ENCODE peak calls at places on chromosomes 11 and 22, in seven cellular contexts. One of them, this sample, is unnamed.

GRCh38 chr11:57778318-57779037 is 16.9 kb downstream of the CTNND1 start:
- DNase-seq in colonic mucosa: peak; percentile 93
- DNase-seq in kidney: peak; percentile 97
- DNase-seq in neural progenitor cell: peak; percentile 87
- DNase-seq in mammary epithelial cell: peak; percentile 86
- DNase-seq in SK-N-SH: peak; percentile 83
- DNase-seq in IMR-90: peak; percentile 98
- DNase-seq in this sample: peak; percentile 100

GRCh38 chr11:100631316-100631715 is 55.8 kb upstream of the ARHGAP42 start:
- DNase-seq in kidney: no peak
- DNase-seq in neural progenitor cell: no peak
- DNase-seq in SK-N-SH: no peak
- DNase-seq in mammary epithelial cell: no peak
- DNase-seq in IMR-90: no peak
- DNase-seq in colonic mucosa: no peak
- DNase-seq in this sample: no peak

GRCh38 chr11:119758291-119758690 is 29.3 kb upstream of the NECTIN1 start:
- DNase-seq in colonic mucosa: no peak
- DNase-seq in neural progenitor cell: no peak
- DNase-seq in IMR-90: peak; percentile 49
- DNase-seq in SK-N-SH: no peak
- DNase-seq in kidney: no peak
- DNase-seq in mammary epithelial cell: no peak
- DNase-seq in this sample: no peak

GRCh38 chr11:18419040-18419439 is 6.9 kb downstream of the LDHC start:
- DNase-seq in colonic mucosa: no peak
- DNase-seq in neural progenitor cell: no peak
- DNase-seq in kidney: no peak
- DNase-seq in IMR-90: no peak
- DNase-seq in mammary epithelial cell: no peak
- DNase-seq in SK-N-SH: no peak
- DNase-seq in this sample: no peak

GRCh38 chr11:65459552-65459951 is 37.0 kb downstream of the NEAT1 start:
- DNase-seq in mammary epithelial cell: no peak
- DNase-seq in SK-N-SH: no peak
- DNase-seq in kidney: peak; percentile 46
- DNase-seq in IMR-90: no peak
- DNase-seq in colonic mucosa: no peak
- DNase-seq in neural progenitor cell: peak; percentile 35
- DNase-seq in this sample: no peak

GRCh38 chr22:43643362-43643761 is 168.7 kb downstream of the EFCAB6 start:
- DNase-seq in mammary epithelial cell: no peak
- DNase-seq in kidney: no peak
- DNase-seq in neural progenitor cell: no peak
- DNase-seq in colonic mucosa: no peak
- DNase-seq in SK-N-SH: no peak
- DNase-seq in IMR-90: no peak
- DNase-seq in this sample: no peak

GRCh38 chr11:57255618-57256017 is 18.6 kb upstream of the APLNR start:
- DNase-seq in mammary epithelial cell: peak; percentile 71
- DNase-seq in neural progenitor cell: no peak
- DNase-seq in kidney: no peak
- DNase-seq in IMR-90: peak; percentile 76
- DNase-seq in colonic mucosa: no peak
- DNase-seq in SK-N-SH: no peak
- DNase-seq in this sample: no peak

GRCh38 chr11:66318576-66318970 is 1.7 kb upstream of the CD248 start:
- DNase-seq in IMR-90: no peak
- DNase-seq in SK-N-SH: no peak
- DNase-seq in neural progenitor cell: no peak
- DNase-seq in kidney: no peak
- DNase-seq in mammary epithelial cell: no peak
- DNase-seq in colonic mucosa: no peak
- DNase-seq in this sample: no peak

GRCh38 chr11:8832571-8833260 is 78.3 kb upstream of the AKIP1 start:
- DNase-seq in neural progenitor cell: no peak
- DNase-seq in SK-N-SH: peak; percentile 68
- DNase-seq in mammary epithelial cell: peak; percentile 90
- DNase-seq in kidney: peak; percentile 73
- DNase-seq in colonic mucosa: no peak
- DNase-seq in IMR-90: peak; percentile 83
- DNase-seq in this sample: no peak

GRCh38 chr22:32204211-32204855 is 540 bp downstream of the RFPL2 start:
- DNase-seq in SK-N-SH: peak; percentile 60
- DNase-seq in IMR-90: no peak
- DNase-seq in kidney: no peak
- DNase-seq in neural progenitor cell: peak; percentile 63
- DNase-seq in mammary epithelial cell: no peak
- DNase-seq in colonic mucosa: no peak
- DNase-seq in this sample: no peak

GRCh38 chr11:60566773-60567172 is 51.6 kb downstream of the MS4A13 start:
- DNase-seq in neural progenitor cell: no peak
- DNase-seq in colonic mucosa: no peak
- DNase-seq in mammary epithelial cell: no peak
- DNase-seq in IMR-90: no peak
- DNase-seq in SK-N-SH: no peak
- DNase-seq in kidney: no peak
- DNase-seq in this sample: no peak

GRCh38 chr22:30580896-30581295 is 6.4 kb upstream of the GAL3ST1 start:
- DNase-seq in IMR-90: no peak
- DNase-seq in SK-N-SH: no peak
- DNase-seq in mammary epithelial cell: no peak
- DNase-seq in colonic mucosa: no peak
- DNase-seq in kidney: no peak
- DNase-seq in neural progenitor cell: no peak
- DNase-seq in this sample: no peak

GRCh38 chr22:20530368-20531153 is 23.2 kb downstream of the MED15 start:
- DNase-seq in SK-N-SH: no peak
- DNase-seq in kidney: no peak
- DNase-seq in neural progenitor cell: no peak
- DNase-seq in colonic mucosa: no peak
- DNase-seq in mammary epithelial cell: peak; percentile 90
- DNase-seq in IMR-90: peak; percentile 83
- DNase-seq in this sample: peak; percentile 20

GRCh38 chr22:42548597-42549328 is 5.0 kb upstream of the SERHL2 start:
- DNase-seq in neural progenitor cell: no peak
- DNase-seq in mammary epithelial cell: no peak
- DNase-seq in IMR-90: no peak
- DNase-seq in SK-N-SH: no peak
- DNase-seq in colonic mucosa: no peak
- DNase-seq in kidney: no peak
- DNase-seq in this sample: no peak

GRCh38 chr11:46390331-46391171 is 1.0 kb downstream of the CHRM4 start:
- DNase-seq in neural progenitor cell: peak; percentile 39
- DNase-seq in SK-N-SH: peak; percentile 56
- DNase-seq in kidney: no peak
- DNase-seq in IMR-90: no peak
- DNase-seq in colonic mucosa: no peak
- DNase-seq in mammary epithelial cell: no peak
- DNase-seq in this sample: no peak

DNA sequence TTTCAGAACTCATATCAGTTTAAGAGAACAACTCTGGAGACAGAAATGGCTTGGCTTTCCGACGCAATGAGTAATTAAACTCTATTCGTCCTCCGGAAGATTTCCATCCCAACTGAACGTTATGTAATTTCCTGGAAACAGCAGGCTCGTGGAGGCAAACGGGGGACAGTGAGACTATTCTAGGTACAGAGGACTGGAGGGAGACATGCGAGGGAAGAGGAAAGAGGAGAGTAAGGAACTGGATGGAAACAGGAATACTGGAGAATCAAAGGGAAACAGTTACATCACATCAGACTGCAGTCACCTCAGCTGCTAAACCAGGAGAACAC is 28.3 kb downstream of the PPP2R1B start:
- DNase-seq in kidney: no peak
- DNase-seq in mammary epithelial cell: no peak
- DNase-seq in IMR-90: no peak
- DNase-seq in colonic mucosa: no peak
- DNase-seq in neural progenitor cell: no peak
- DNase-seq in SK-N-SH: no peak
- DNase-seq in this sample: peak; percentile 66
- H3K9ac ChIP-seq in kidney: peak overlapping the region; percentile 35
- H3K9ac ChIP-seq in mammary epithelial cell: no peak overlapping the region
- H3K9ac ChIP-seq in IMR-90: peak overlapping the region; percentile 20
- H3K9ac ChIP-seq in colonic mucosa: peak overlapping the region; percentile 12
- H3K9ac ChIP-seq in neural progenitor cell: no peak overlapping the region
- H3K9ac ChIP-seq in SK-N-SH: no peak overlapping the region
- H3K9ac ChIP-seq in this sample: no peak overlapping the region

DNA sequence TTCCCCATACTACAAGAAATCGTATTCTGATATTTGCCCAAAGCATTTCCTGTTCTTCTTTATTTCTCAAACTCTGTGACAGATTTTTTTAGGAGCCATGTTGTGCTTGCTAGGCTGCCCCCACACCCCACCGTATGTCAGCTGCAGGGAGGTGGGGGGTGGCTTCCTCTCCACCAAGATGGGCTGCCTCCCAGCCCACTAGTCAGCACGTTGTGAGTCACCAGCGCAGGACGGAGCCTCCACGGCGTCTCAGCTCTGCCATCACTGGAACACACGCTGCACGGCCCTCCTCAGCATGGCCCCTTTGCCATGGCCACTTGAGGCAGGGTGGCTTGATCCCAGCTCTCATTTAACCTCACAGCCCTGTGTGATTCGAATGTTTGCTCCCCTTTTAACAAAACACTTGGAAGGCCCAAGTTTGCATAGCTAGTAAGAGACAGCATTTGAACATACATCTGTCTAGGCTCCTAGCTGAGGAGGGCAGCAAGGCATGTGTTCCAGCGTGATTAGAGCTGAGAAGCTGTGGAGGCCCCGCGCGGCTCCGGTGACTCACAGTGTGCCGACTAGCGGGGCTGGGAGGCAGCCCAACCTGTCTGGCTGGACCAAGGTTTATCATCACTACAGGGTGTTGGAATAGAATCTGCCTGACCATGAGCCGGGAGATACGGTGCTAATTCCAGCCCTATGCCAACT is 180.7 kb upstream of the NCAM1 start:
- DNase-seq in mammary epithelial cell: peak; percentile 21
- DNase-seq in SK-N-SH: no peak
- DNase-seq in kidney: no peak
- DNase-seq in neural progenitor cell: no peak
- DNase-seq in IMR-90: peak; percentile 5
- DNase-seq in colonic mucosa: no peak
- DNase-seq in this sample: no peak
- H3K9ac ChIP-seq in mammary epithelial cell: no peak overlapping the region
- H3K9ac ChIP-seq in SK-N-SH: peak overlapping the region; percentile 35
- H3K9ac ChIP-seq in kidney: no peak overlapping the region
- H3K9ac ChIP-seq in neural progenitor cell: no peak overlapping the region
- H3K9ac ChIP-seq in IMR-90: no peak overlapping the region
- H3K9ac ChIP-seq in colonic mucosa: no peak overlapping the region
- H3K9ac ChIP-seq in this sample: no peak overlapping the region

GRCh38 chr11:44018127-44018521 is 29.7 kb upstream of the ACCSL start:
- DNase-seq in SK-N-SH: no peak
- DNase-seq in kidney: no peak
- DNase-seq in mammary epithelial cell: no peak
- DNase-seq in IMR-90: no peak
- DNase-seq in neural progenitor cell: no peak
- DNase-seq in colonic mucosa: no peak
- DNase-seq in this sample: no peak
- H3K9ac ChIP-seq in SK-N-SH: no peak overlapping the region
- H3K9ac ChIP-seq in kidney: no peak overlapping the region
- H3K9ac ChIP-seq in mammary epithelial cell: no peak overlapping the region
- H3K9ac ChIP-seq in IMR-90: no peak overlapping the region
- H3K9ac ChIP-seq in neural progenitor cell: no peak overlapping the region
- H3K9ac ChIP-seq in colonic mucosa: no peak overlapping the region
- H3K9ac ChIP-seq in this sample: no peak overlapping the region

GRCh38 chr11:16893456-16894076 is 120.6 kb downstream of the PLEKHA7 start:
- DNase-seq in kidney: no peak
- DNase-seq in IMR-90: no peak
- DNase-seq in SK-N-SH: no peak
- DNase-seq in mammary epithelial cell: peak; percentile 43
- DNase-seq in colonic mucosa: no peak
- DNase-seq in neural progenitor cell: peak; percentile 61
- DNase-seq in this sample: no peak
- H3K9ac ChIP-seq in kidney: no peak overlapping the region
- H3K9ac ChIP-seq in IMR-90: no peak overlapping the region
- H3K9ac ChIP-seq in SK-N-SH: no peak overlapping the region
- H3K9ac ChIP-seq in mammary epithelial cell: no peak overlapping the region
- H3K9ac ChIP-seq in colonic mucosa: no peak overlapping the region
- H3K9ac ChIP-seq in neural progenitor cell: no peak overlapping the region
- H3K9ac ChIP-seq in this sample: no peak overlapping the region

DNA sequence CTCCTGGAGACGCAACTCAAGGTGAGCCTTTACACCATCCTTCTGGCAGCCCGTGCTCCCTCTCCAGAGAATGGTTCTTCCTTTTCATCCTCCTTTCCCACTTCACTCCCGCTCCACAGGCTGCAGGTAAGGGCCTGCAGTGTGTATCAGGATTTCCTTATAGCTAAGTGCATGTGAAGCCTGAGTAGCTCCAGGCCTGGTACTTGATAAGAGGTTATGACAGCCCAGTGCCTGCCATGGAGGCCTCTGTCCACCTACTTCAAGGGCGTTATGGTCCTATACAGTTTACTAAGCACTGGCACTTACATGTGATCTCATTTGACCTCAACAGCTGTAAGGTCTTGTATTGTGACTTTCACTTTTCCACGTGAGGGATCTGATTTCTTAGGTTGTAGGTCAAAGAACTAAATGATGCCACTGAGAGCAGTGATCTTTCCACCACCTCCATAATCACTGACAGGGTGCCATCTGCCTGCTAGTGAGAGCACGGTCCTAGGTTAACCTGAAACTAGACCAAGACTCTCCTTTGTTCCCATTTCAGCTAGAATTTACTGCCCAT is 18.1 kb downstream of the SSH3 start:
- DNase-seq in SK-N-SH: no peak
- DNase-seq in mammary epithelial cell: no peak
- DNase-seq in neural progenitor cell: no peak
- DNase-seq in kidney: no peak
- DNase-seq in colonic mucosa: no peak
- DNase-seq in IMR-90: no peak
- DNase-seq in this sample: no peak
- H3K9ac ChIP-seq in SK-N-SH: no peak overlapping the region
- H3K9ac ChIP-seq in mammary epithelial cell: no peak overlapping the region
- H3K9ac ChIP-seq in neural progenitor cell: no peak overlapping the region
- H3K9ac ChIP-seq in kidney: no peak overlapping the region
- H3K9ac ChIP-seq in colonic mucosa: no peak overlapping the region
- H3K9ac ChIP-seq in IMR-90: no peak overlapping the region
- H3K9ac ChIP-seq in this sample: no peak overlapping the region

GRCh38 chr22:23833017-23833795 is 5.6 kb downstream of the DERL3 start:
- DNase-seq in kidney: peak; percentile 51
- DNase-seq in mammary epithelial cell: no peak
- DNase-seq in SK-N-SH: peak; percentile 16
- DNase-seq in colonic mucosa: no peak
- DNase-seq in neural progenitor cell: no peak
- DNase-seq in IMR-90: no peak
- DNase-seq in this sample: no peak
- H3K9ac ChIP-seq in kidney: no peak overlapping the region
- H3K9ac ChIP-seq in mammary epithelial cell: no peak overlapping the region
- H3K9ac ChIP-seq in SK-N-SH: no peak overlapping the region
- H3K9ac ChIP-seq in colonic mucosa: no peak overlapping the region
- H3K9ac ChIP-seq in neural progenitor cell: no peak overlapping the region
- H3K9ac ChIP-seq in IMR-90: no peak overlapping the region
- H3K9ac ChIP-seq in this sample: no peak overlapping the region

GRCh38 chr22:49155809-49156580 is 671.7 kb downstream of the BRD1 start:
- DNase-seq in mammary epithelial cell: no peak
- DNase-seq in IMR-90: no peak
- DNase-seq in kidney: no peak
- DNase-seq in neural progenitor cell: no peak
- DNase-seq in SK-N-SH: peak; percentile 54
- DNase-seq in colonic mucosa: no peak
- DNase-seq in this sample: no peak
- H3K9ac ChIP-seq in mammary epithelial cell: no peak overlapping the region
- H3K9ac ChIP-seq in IMR-90: no peak overlapping the region
- H3K9ac ChIP-seq in kidney: no peak overlapping the region
- H3K9ac ChIP-seq in neural progenitor cell: no peak overlapping the region
- H3K9ac ChIP-seq in SK-N-SH: no peak overlapping the region
- H3K9ac ChIP-seq in colonic mucosa: no peak overlapping the region
- H3K9ac ChIP-seq in this sample: no peak overlapping the region